ENCODE peak calls at places on chromosomes 2 and 18, in four cellular contexts. One of them, this sample, is unnamed.

GRCh38 chr18:34659579-34660517 is 50.2 kb upstream of the DTNA start:
- DNase-seq in AG04450: peak; percentile 93
- DNase-seq in DND-41: no peak
- DNase-seq in foreskin fibroblast: peak; percentile 98
- DNase-seq in this sample: no peak

GRCh38 chr2:235149240-235149641 is 197.4 kb downstream of the SH3BP4 start:
- DNase-seq in foreskin fibroblast: no peak
- DNase-seq in DND-41: no peak
- DNase-seq in AG04450: no peak
- DNase-seq in this sample: no peak

GRCh38 chr2:53033416-53033815 is 734.2 kb upstream of the CHAC2 start:
- DNase-seq in AG04450: peak; percentile 42
- DNase-seq in foreskin fibroblast: peak; percentile 71
- DNase-seq in DND-41: no peak
- DNase-seq in this sample: no peak

GRCh38 chr2:15557947-15558346 is 3.2 kb downstream of the NBAS start:
- DNase-seq in DND-41: no peak
- DNase-seq in foreskin fibroblast: no peak
- DNase-seq in AG04450: no peak
- DNase-seq in this sample: peak; percentile 46

GRCh38 chr2:236774171-236774570 is 204.5 kb downstream of the ACKR3 start:
- DNase-seq in foreskin fibroblast: peak; percentile 32
- DNase-seq in AG04450: no peak
- DNase-seq in DND-41: no peak
- DNase-seq in this sample: no peak

GRCh38 chr2:160073284-160073888 is 11.0 kb upstream of the PLA2R1 start:
- DNase-seq in DND-41: no peak
- DNase-seq in AG04450: no peak
- DNase-seq in foreskin fibroblast: peak; percentile 18
- DNase-seq in this sample: no peak

GRCh38 chr2:189719531-189719930 is 43.1 kb downstream of the OSGEPL1 start:
- DNase-seq in foreskin fibroblast: no peak
- DNase-seq in AG04450: no peak
- DNase-seq in DND-41: no peak
- DNase-seq in this sample: no peak

GRCh38 chr2:20012282-20013060 is at the start of gene MATN3:
- DNase-seq in DND-41: no peak
- DNase-seq in foreskin fibroblast: peak; percentile 61
- DNase-seq in AG04450: no peak
- DNase-seq in this sample: no peak

GRCh38 chr2:74414913-74415761 is 6.3 kb downstream of the C2orf81 start:
- DNase-seq in AG04450: no peak
- DNase-seq in DND-41: no peak
- DNase-seq in foreskin fibroblast: peak; percentile 63
- DNase-seq in this sample: no peak

GRCh38 chr2:66537001-66537400 is 102.1 kb downstream of the MEIS1 start:
- DNase-seq in foreskin fibroblast: peak; percentile 41
- DNase-seq in AG04450: no peak
- DNase-seq in DND-41: no peak
- DNase-seq in this sample: no peak

GRCh38 chr2:88400398-88400797 is 52.1 kb downstream of the FOXI3 start:
- DNase-seq in foreskin fibroblast: no peak
- DNase-seq in AG04450: no peak
- DNase-seq in DND-41: no peak
- DNase-seq in this sample: no peak

GRCh38 chr2:127508621-127509034 is 17.7 kb downstream of the IWS1 start:
- DNase-seq in foreskin fibroblast: peak; percentile 99
- DNase-seq in AG04450: peak; percentile 88
- DNase-seq in DND-41: no peak
- DNase-seq in this sample: no peak

GRCh38 chr2:160087854-160088745 is 25.7 kb upstream of the PLA2R1 start:
- DNase-seq in foreskin fibroblast: peak; percentile 29
- DNase-seq in DND-41: peak; percentile 35
- DNase-seq in AG04450: no peak
- DNase-seq in this sample: peak; percentile 14

GRCh38 chr2:18209934-18210639 is 331.6 kb downstream of the KCNS3 start:
- DNase-seq in AG04450: peak; percentile 55
- DNase-seq in foreskin fibroblast: peak; percentile 79
- DNase-seq in DND-41: no peak
- DNase-seq in this sample: no peak

GRCh38 chr2:225328192-225328591 is 71.3 kb upstream of the NYAP2 start:
- DNase-seq in foreskin fibroblast: peak; percentile 59
- DNase-seq in DND-41: no peak
- DNase-seq in AG04450: no peak
- DNase-seq in this sample: no peak

GRCh38 chr2:17543848-17544645 is 3.6 kb downstream of the VSNL1 start:
- DNase-seq in DND-41: no peak
- DNase-seq in foreskin fibroblast: peak; percentile 79
- DNase-seq in AG04450: no peak
- DNase-seq in this sample: no peak

GRCh38 chr18:3401669-3402620 is 48.0 kb upstream of the TGIF1 start:
- DNase-seq in AG04450: no peak
- DNase-seq in DND-41: no peak
- DNase-seq in foreskin fibroblast: no peak
- DNase-seq in this sample: no peak
- H3K4me3 ChIP-seq in AG04450: no peak overlapping the region
- H3K4me3 ChIP-seq in DND-41: no peak overlapping the region
- H3K4me3 ChIP-seq in foreskin fibroblast: no peak overlapping the region
- H3K4me3 ChIP-seq in this sample: no peak overlapping the region

DNA sequence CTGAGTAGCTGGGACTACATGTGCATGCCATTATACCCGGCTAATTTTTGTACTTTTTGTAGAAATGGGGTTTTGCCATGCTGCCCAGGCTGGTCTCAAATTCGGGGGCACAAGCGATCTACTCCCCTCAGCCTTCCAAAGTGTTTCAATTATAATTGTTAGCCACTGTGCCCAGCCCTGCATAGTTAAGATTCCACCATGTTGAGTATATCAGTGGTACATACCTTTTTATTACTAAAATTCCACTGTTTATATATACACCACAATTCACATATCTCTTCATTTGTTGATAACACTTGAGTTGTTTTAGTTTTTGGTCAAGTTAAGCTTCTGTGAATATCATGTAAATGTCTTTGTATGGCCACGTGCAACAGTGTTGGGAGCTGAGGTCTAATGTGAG is 12.8 kb upstream of the FMNL2 start:
- DNase-seq in foreskin fibroblast: no peak
- DNase-seq in DND-41: no peak
- DNase-seq in AG04450: no peak
- DNase-seq in this sample: no peak
- H3K4me3 ChIP-seq in foreskin fibroblast: no peak overlapping the region
- H3K4me3 ChIP-seq in DND-41: no peak overlapping the region
- H3K4me3 ChIP-seq in AG04450: no peak overlapping the region
- H3K4me3 ChIP-seq in this sample: no peak overlapping the region

DNA sequence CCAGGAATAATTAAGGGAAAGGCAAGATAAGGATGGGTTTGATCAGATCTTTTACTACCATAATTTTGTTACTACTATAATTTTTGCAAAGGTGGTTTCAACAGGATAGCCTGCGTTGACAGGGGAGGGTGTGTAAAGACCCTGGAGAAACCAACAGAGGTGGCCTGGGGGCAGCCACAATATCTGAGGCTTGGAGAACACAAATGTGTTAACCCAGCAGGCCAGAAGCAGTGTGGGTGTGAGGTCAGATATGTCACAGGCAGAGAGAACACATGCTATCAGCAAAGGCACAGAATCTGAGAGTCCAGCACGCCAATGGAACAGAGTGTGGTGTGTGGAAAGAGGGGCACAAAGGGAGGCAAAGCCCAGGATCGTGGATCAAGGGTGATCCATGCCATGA is 399.4 kb upstream of the TRIB2 start:
- DNase-seq in AG04450: no peak
- DNase-seq in foreskin fibroblast: no peak
- DNase-seq in DND-41: no peak
- DNase-seq in this sample: no peak
- H3K4me3 ChIP-seq in AG04450: no peak overlapping the region
- H3K4me3 ChIP-seq in foreskin fibroblast: no peak overlapping the region
- H3K4me3 ChIP-seq in DND-41: no peak overlapping the region
- H3K4me3 ChIP-seq in this sample: no peak overlapping the region

DNA sequence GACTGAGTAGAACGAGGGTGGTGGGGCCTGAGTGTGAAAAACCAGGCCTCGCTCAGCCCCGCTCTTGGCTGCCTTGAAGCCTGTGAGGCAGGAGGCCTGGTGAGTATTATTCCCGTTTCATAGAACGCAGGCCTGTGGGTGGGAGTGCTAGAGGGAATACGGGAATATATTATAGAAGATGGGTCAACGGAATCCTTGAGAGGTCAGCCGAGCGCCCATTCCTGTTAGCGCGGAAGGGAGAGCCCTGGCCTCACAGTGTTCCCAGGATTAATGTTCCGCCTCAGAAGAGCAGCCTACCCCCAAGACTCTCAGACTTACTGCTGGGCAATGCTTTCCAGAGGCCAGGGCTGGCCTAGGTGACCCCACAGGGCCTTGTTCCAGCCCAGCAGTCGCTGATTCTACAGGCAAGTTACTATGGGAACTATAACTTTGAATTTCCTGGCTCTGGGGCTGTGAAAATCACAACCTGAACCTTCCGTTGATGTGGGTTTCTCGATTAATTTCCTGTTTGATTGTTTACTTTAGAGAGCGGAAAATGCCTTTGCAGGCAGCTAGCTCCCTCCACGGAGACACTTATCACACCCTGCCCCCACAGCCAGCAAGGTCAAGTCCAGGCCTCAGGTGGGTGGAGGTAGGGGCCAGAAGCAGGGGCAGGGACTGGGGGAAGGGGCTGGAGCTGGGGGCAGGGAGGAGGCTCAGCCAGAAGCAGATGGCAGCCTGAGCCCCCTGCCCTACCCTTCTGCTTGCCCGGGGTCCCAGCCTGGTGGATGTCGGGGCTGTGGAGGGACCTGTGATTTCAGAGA is 108.3 kb downstream of the SMAD7 start:
- DNase-seq in AG04450: no peak
- DNase-seq in DND-41: peak; percentile 51
- DNase-seq in foreskin fibroblast: no peak
- DNase-seq in this sample: peak; percentile 84
- H3K4me3 ChIP-seq in AG04450: no peak overlapping the region
- H3K4me3 ChIP-seq in DND-41: no peak overlapping the region
- H3K4me3 ChIP-seq in foreskin fibroblast: no peak overlapping the region
- H3K4me3 ChIP-seq in this sample: peak overlapping the region; percentile 9

DNA sequence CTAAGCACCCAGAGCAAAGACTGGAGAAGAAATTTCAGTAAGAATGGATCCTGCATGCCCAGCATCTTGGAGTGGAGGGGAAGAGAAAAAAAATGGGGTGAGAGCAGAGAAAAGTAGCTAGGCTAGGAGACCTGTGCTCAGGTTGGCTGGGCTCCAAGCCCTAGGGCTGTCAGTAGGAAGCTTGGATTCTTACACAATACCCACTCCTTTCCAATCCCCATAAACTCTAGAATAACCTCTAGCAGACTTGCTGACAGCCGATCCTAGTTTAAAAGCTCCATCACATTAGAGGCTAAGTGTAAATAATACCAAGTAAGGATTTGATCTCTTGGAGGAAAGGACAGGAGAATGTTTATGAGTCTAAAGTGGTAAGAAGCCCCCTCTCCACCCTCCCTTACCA is 46.2 kb upstream of the NABP1 start:
- DNase-seq in AG04450: no peak
- DNase-seq in foreskin fibroblast: peak; percentile 90
- DNase-seq in DND-41: no peak
- DNase-seq in this sample: no peak
- H3K4me3 ChIP-seq in AG04450: no peak overlapping the region
- H3K4me3 ChIP-seq in foreskin fibroblast: no peak overlapping the region
- H3K4me3 ChIP-seq in DND-41: no peak overlapping the region
- H3K4me3 ChIP-seq in this sample: no peak overlapping the region

This sample was measured in Jurkat, Clone E6-1.